ENCODE peak calls at places on chromosomes 11 and 22, in four cellular contexts. H, A, P and N are unnamed samples.

GRCh38 chr22:17396531-17396930 is 27.3 kb downstream of the CECR2 start:
- DNase-seq in H (no peak), A (peak), P (no peak), N (no peak)

GRCh38 chr11:86477495-86478155 is 102.9 kb downstream of the CCDC81 start:
- DNase-seq in H (no peak), A (no peak), P (peak), N (peak)

GRCh38 chr11:35540526-35540925 is 15.1 kb upstream of the PAMR1 start:
- DNase-seq in H (no peak), A (no peak), P (no peak), N (peak)

GRCh38 chr22:27801616-27802388 is at the start of gene MN1:
- DNase-seq in H (peak), A (peak), P (peak), N (no peak)

GRCh38 chr11:45857834-45858492 is 10.7 kb downstream of the CRY2 start:
- DNase-seq in H (no peak), A (peak), P (peak), N (peak)

GRCh38 chr11:66951927-66952337 is 6.3 kb downstream of the PC start:
- DNase-seq in H (no peak), A (no peak), P (peak), N (no peak)

GRCh38 chr11:34154059-34154875 is 48.8 kb downstream of the NAT10 start:
- DNase-seq in H (no peak), A (no peak), P (no peak), N (no peak)

GRCh38 chr11:125132586-125132985 is 21.2 kb upstream of the TMEM218 start:
- DNase-seq in H (no peak), A (peak), P (no peak), N (no peak)

GRCh38 chr11:116852261-116853125 is 15.1 kb upstream of the APOA1 start:
- DNase-seq in H (no peak), A (peak), P (peak), N (peak)

GRCh38 chr22:42433754-42434153 is 1.6 kb upstream of the NFAM1 start:
- DNase-seq in H (no peak), A (no peak), P (no peak), N (no peak)

GRCh38 chr11:128888034-128888985 is 2.8 kb upstream of the KCNJ5 start:
- DNase-seq in H (peak), A (no peak), P (no peak), N (no peak)

GRCh38 chr22:46397951-46398350 is 62.4 kb downstream of the TRMU start:
- DNase-seq in H (no peak), A (no peak), P (no peak), N (no peak)
- TF ChIP-seq CTCF in H (no peak), A (no peak), P (no peak), N (no peak)

DNA sequence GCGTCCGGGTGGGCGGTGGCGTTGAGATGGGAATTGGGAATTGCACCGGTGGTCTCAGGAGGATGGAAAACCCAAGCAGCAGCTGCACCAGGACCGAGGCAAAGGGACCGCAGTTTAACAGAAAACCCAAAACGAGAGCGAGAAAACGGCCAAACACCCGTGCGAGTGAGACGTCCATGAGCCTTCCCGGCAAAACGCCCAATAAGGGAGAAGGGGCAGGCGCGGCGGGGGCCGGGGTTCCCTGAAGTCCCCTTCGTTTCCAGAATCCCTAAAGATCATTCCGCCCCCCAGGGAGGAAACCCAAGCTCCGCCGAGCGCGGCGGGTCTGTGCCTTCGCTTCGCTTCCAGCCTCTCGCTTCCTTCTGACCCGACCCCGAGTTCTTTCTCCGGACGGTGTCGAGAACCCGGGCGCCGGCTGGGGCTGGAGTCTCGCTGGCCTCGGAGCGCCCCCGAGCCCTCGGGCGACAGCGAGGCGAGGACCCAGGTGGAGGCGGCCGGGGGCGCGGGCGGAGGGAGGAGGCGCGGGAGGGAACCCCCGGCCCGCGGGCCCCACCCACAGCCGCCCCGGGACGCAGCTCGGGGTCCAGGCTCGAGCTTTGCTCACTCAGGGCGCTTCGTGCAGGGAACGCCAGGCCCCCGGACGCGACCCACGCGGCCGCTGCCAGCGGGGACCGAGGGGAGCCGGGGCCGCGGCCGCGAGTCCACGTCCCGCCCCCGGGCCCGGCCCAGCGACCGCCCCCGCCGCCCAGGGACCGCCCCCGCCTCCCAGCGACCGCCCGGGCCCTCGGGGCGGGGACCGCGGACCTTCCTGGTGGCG is at the start of gene PGGHG:
- DNase-seq in H (no peak), A (no peak), P (no peak), N (no peak)
- TF ChIP-seq EZH2 in H (peak), A (no peak), P (no peak), N (peak)

GRCh38 chr22:30435674-30436126 is 10.1 kb downstream of the MTFP1 start:
- DNase-seq in H (no peak), A (no peak), P (peak), N (no peak)
- TF ChIP-seq CTCF in H (no peak), A (no peak), P (peak), N (no peak)

GRCh38 chr22:45284705-45285305 is at the start of gene UPK3A:
- DNase-seq in H (peak), A (peak), P (peak), N (no peak)
- TF ChIP-seq EZH2 in H (no peak), A (no peak), P (no peak), N (peak)